ENCODE peak calls at places on chromosomes 11 and 22, in eight cellular contexts. Z is non-pigmented ciliary epithelial cell; I is stimulated activated CD4-positive, alpha-beta T cell treated with anti-CD3 and anti-CD28 coated beads, TNF-alpha, amount 100 ng/mL, for 48 hours; F is neuronal stem cell; M is AG04450; E is iPS-NIHi11; W is amniotic stem cell; H is H4. B is an unnamed sample.
A peak's percentile ranks its signal among the peaks of the same experiment; 100 is the strongest.

GRCh38 chr11:60777572-60777971 is 7.6 kb upstream of the MS4A10 start:
- DNase-seq in F (no peak), Z (peak; percentile 65), E (no peak), I (no peak), M (no peak), H (peak; percentile 79), W (no peak), B (peak; percentile 7)

GRCh38 chr11:82701847-82702520 is 31.7 kb downstream of the FAM181B start:
- DNase-seq in I (no peak), F (peak; percentile 65), E (peak; percentile 63), M (no peak), W (no peak), Z (peak; percentile 4), H (peak; percentile 35), B (no peak)

GRCh38 chr11:72233056-72233772 is 8.6 kb downstream of the INPPL1 start:
- DNase-seq in H (no peak), W (no peak), F (no peak), Z (no peak), I (no peak), E (no peak), M (no peak), B (no peak)

GRCh38 chr11:77503006-77503405 is 29.1 kb upstream of the PAK1 start:
- DNase-seq in H (no peak), Z (no peak), E (no peak), W (no peak), M (no peak), F (no peak), I (no peak), B (no peak)

GRCh38 chr11:85826096-85826855 is 15.3 kb upstream of the SYTL2 start:
- DNase-seq in E (peak; percentile 46), W (no peak), F (no peak), Z (no peak), I (no peak), H (no peak), M (no peak), B (no peak)

GRCh38 chr22:22834783-22835182 is 52.8 kb upstream of the IGLL5 start:
- DNase-seq in M (no peak), E (no peak), W (no peak), Z (no peak), I (no peak), F (no peak), H (no peak), B (no peak)

GRCh38 chr11:25943031-25943430 is 388.9 kb upstream of the ANO3 start:
- DNase-seq in W (no peak), H (no peak), I (no peak), M (no peak), E (no peak), F (no peak), Z (no peak), B (no peak)

GRCh38 chr11:135062994-135063393 is 651.0 kb upstream of the B3GAT1 start:
- DNase-seq in Z (no peak), W (no peak), M (no peak), F (no peak), H (no peak), E (no peak), I (no peak), B (no peak)

GRCh38 chr11:63888170-63889086 is 28.5 kb downstream of the RCOR2 start:
- DNase-seq in F (no peak), Z (no peak), M (no peak), W (no peak), E (peak; percentile 81), I (peak; percentile 32), H (peak; percentile 84), B (peak; percentile 49)

GRCh38 chr11:74936087-74936486 is 12.8 kb downstream of the XRRA1 start:
- DNase-seq in I (no peak), H (no peak), F (no peak), Z (no peak), E (no peak), M (no peak), W (no peak), B (no peak)

GRCh38 chr11:71996946-71997345 is 1.8 kb upstream of the IL18BP start:
- DNase-seq in W (no peak), H (no peak), M (no peak), I (no peak), Z (no peak), F (no peak), E (no peak), B (no peak)

GRCh38 chr11:1570001-1570453 is 2.0 kb downstream of the DUSP8 start:
- DNase-seq in I (no peak), E (no peak), Z (no peak), H (no peak), M (no peak), F (no peak), W (no peak), B (no peak)

GRCh38 chr22:46846154-46846831 is 83.8 kb downstream of the TBC1D22A start:
- DNase-seq in F (no peak), I (no peak), W (no peak), Z (no peak), E (no peak), M (no peak), H (no peak), B (no peak)

GRCh38 chr11:69321877-69322350 is 28.0 kb downstream of the MYEOV start:
- DNase-seq in F (no peak), H (no peak), Z (peak; percentile 73), I (no peak), W (peak; percentile 80), M (peak; percentile 59), E (no peak), B (peak; percentile 63)

GRCh38 chr11:130580372-130580771 is 131.9 kb downstream of the ADAMTS15 start:
- DNase-seq in M (peak; percentile 20), W (peak; percentile 25), Z (peak; percentile 78), H (peak; percentile 63), I (no peak), E (peak; percentile 75), F (peak; percentile 71), B (peak; percentile 92)

GRCh38 chr11:118898400-118899295 is 15.0 kb downstream of the CXCR5 start:
- DNase-seq in F (no peak), M (no peak), E (no peak), I (no peak), W (no peak), H (no peak), Z (no peak), B (no peak)

GRCh38 chr11:47916361-47916841 is 64.0 kb upstream of the PTPRJ start:
- DNase-seq in H (no peak), E (no peak), F (no peak), Z (no peak), W (no peak), I (no peak), M (no peak), B (no peak)

GRCh38 chr22:40654522-40655167 is 18.1 kb upstream of the MRTFA start:
- DNase-seq in H (peak; percentile 80), W (no peak), I (no peak), E (peak; percentile 46), Z (no peak), M (no peak), F (no peak), B (no peak)

GRCh38 chr22:43849731-43850130 is 12.6 kb downstream of the SULT4A1 start:
- DNase-seq in H (no peak), M (no peak), Z (no peak), W (no peak), E (no peak), F (no peak), I (no peak), B (no peak)

GRCh38 chr11:295351-296205 is 3.7 kb downstream of the IFITM5 start:
- DNase-seq in Z (no peak), M (no peak), W (no peak), I (no peak), H (no peak), E (no peak), F (no peak), B (no peak)

GRCh38 chr11:65435981-65436411 is 13.4 kb downstream of the NEAT1 start:
- DNase-seq in F (no peak), W (no peak), M (no peak), E (no peak), H (no peak), I (no peak), Z (no peak), B (no peak)

GRCh38 chr11:74929431-74930363 is 19.2 kb downstream of the XRRA1 start:
- DNase-seq in F (peak; percentile 90), E (peak; percentile 67), W (peak; percentile 61), H (peak; percentile 79), M (peak; percentile 87), Z (peak; percentile 86), I (peak; percentile 44), B (peak; percentile 74)

B was measured in kidney epithelial cell.